ENCODE peak calls at places on chromosome 2, in nine cellular contexts. A is psoas muscle; J is stomach; P is heart left ventricle; I is CD8-positive, alpha-beta T cell; G is ovary; Z is fibroblast of lung; O is spleen; D is BE2C. F is an unnamed sample. For H3K4me1, the result is how much of the 10 kb centered on the place peaks cover.

GRCh38 chr2:58671675-58672074 is 430.6 kb upstream of the FANCL start:
- DNase-seq in I (no peak), O (no peak), G (no peak), P (no peak), J (no peak), Z (no peak), D (no peak), A (no peak), F (no peak)

GRCh38 chr2:12488365-12488972 is 228.3 kb upstream of the TRIB2 start:
- DNase-seq in Z (no peak), J (no peak), D (no peak), A (no peak), P (no peak), G (no peak), O (peak), I (peak), F (no peak)

GRCh38 chr2:119223521-119224390 is at the start of gene STEAP3:
- DNase-seq in I (no peak), A (peak), J (peak), Z (peak), G (peak), D (peak), O (peak), P (peak), F (peak)

GRCh38 chr2:29583104-29583503 is 338.3 kb downstream of the ALK start:
- DNase-seq in A (no peak), G (no peak), Z (peak), D (no peak), P (no peak), J (peak), I (no peak), O (no peak), F (no peak)

GRCh38 chr2:214808481-214808931 is 977 bp downstream of the BARD1 start:
- DNase-seq in G (no peak), D (no peak), P (no peak), Z (peak), I (no peak), O (no peak), J (no peak), A (no peak), F (no peak)

GRCh38 chr2:57543211-57543610 is 503.4 kb upstream of the VRK2 start:
- DNase-seq in O (no peak), P (no peak), Z (no peak), G (no peak), I (no peak), J (no peak), A (no peak), D (no peak), F (no peak)

GRCh38 chr2:231687133-231687852 is 21.0 kb upstream of the PTMA start:
- DNase-seq in I (peak), G (peak), A (peak), P (peak), D (peak), O (peak), J (peak), Z (peak), F (no peak)

GRCh38 chr2:69298261-69298660 is 88.8 kb downstream of the GFPT1 start:
- DNase-seq in A (no peak), G (no peak), J (no peak), O (no peak), I (no peak), Z (peak), D (no peak), P (no peak), F (peak)

GRCh38 chr2:239602290-239603282 is 201.8 kb upstream of the HDAC4 start:
- DNase-seq in Z (no peak), J (no peak), P (peak), O (peak), G (no peak), D (no peak), I (peak), A (peak), F (no peak)

GRCh38 chr2:23556929-23557328 is 171.9 kb downstream of the KLHL29 start:
- DNase-seq in G (no peak), D (peak), I (no peak), J (no peak), P (no peak), A (peak), O (no peak), Z (no peak), F (no peak)

GRCh38 chr2:231597014-231597611 is 4.4 kb downstream of the TEX44 start:
- DNase-seq in P (peak), A (peak), J (no peak), D (no peak), G (peak), Z (peak), O (no peak), I (no peak), F (peak)

GRCh38 chr2:43083710-43084698 is 142.4 kb downstream of the ZFP36L2 start:
- DNase-seq in Z (peak), O (no peak), I (no peak), J (no peak), G (peak), D (peak), P (peak), A (peak), F (no peak)

GRCh38 chr2:101446869-101447268 is 28.0 kb downstream of the RFX8 start:
- DNase-seq in A (no peak), D (no peak), I (no peak), G (no peak), O (no peak), J (no peak), P (no peak), Z (peak), F (no peak)

GRCh38 chr2:229275506-229275905 is 4.4 kb upstream of the PID1 start:
- DNase-seq in J (no peak), P (no peak), Z (no peak), G (no peak), D (no peak), I (no peak), O (no peak), A (no peak), F (no peak)

GRCh38 chr2:88212251-88212790 is 42.2 kb downstream of the THNSL2 start:
- DNase-seq in G (no peak), J (no peak), P (no peak), A (no peak), I (no peak), D (no peak), O (no peak), Z (peak), F (no peak)

GRCh38 chr2:205758051-205758450 is 75.8 kb downstream of the NRP2 start:
- DNase-seq in G (peak), I (no peak), A (no peak), D (no peak), O (no peak), P (no peak), J (no peak), Z (peak), F (no peak)

GRCh38 chr2:14569294-14569693 is 63.2 kb upstream of the LRATD1 start:
- DNase-seq in D (no peak), Z (no peak), G (no peak), J (no peak), P (no peak), A (no peak), O (no peak), I (no peak), F (no peak)

GRCh38 chr2:40451926-40452605 is at the start of gene SLC8A1:
- DNase-seq in O (peak), J (no peak), A (peak), P (peak), G (peak), I (no peak), D (peak), Z (peak), F (peak)

GRCh38 chr2:85668009-85668856 is at the start of gene SFTPB:
- DNase-seq in G (no peak), D (no peak), Z (no peak), J (no peak), A (no peak), P (no peak), O (no peak), I (no peak), F (no peak)

GRCh38 chr2:78118037-78118436 is 595.9 kb upstream of the LRRTM4 start:
- DNase-seq in P (no peak), G (no peak), Z (no peak), J (no peak), A (no peak), O (no peak), D (no peak), I (no peak), F (no peak)

GRCh38 chr2:24363306-24363705 is 3.0 kb upstream of the ITSN2 start:
- DNase-seq in P (no peak), D (no peak), O (no peak), Z (no peak), I (no peak), A (no peak), G (no peak), J (no peak), F (no peak)

GRCh38 chr2:41869542-41870256 is 178.1 kb upstream of the PKDCC start:
- DNase-seq in J (peak), O (peak), I (peak), D (peak), A (peak), G (peak), P (peak), Z (peak), F (peak)

GRCh38 chr2:238941262-238941792 is 93.4 kb downstream of the TWIST2 start:
- DNase-seq in P (no peak), J (no peak), G (no peak), O (peak), I (no peak), A (no peak), Z (no peak), D (no peak), F (peak)

GRCh38 chr2:9703085-9703641 is 72.4 kb upstream of the YWHAQ start:
- DNase-seq in D (no peak), Z (peak), P (peak), J (no peak), O (no peak), G (no peak), I (peak), A (peak), F (peak)

GRCh38 chr2:165440367-165440766 is 29.1 kb upstream of the CSRNP3 start:
- DNase-seq in A (no peak), G (peak), I (no peak), D (no peak), J (no peak), P (no peak), O (no peak), Z (peak), F (no peak)

GRCh38 chr2:125566422-125566821 is 1089.5 kb upstream of the GYPC start:
- DNase-seq in I (no peak), J (no peak), P (no peak), A (no peak), G (no peak), D (no peak), Z (no peak), O (no peak), F (no peak)

GRCh38 chr2:122514451-122514996 is 759.1 kb downstream of the TSN start:
- DNase-seq in Z (peak), I (no peak), O (no peak), G (no peak), P (no peak), J (no peak), D (no peak), A (no peak), F (no peak)

GRCh38 chr2:101125374-101125773 is 25.8 kb downstream of the TBC1D8 start:
- DNase-seq in O (no peak), Z (peak), D (no peak), J (no peak), G (no peak), P (no peak), A (no peak), I (no peak), F (no peak)

GRCh38 chr2:2703127-2703526 is 372.1 kb upstream of the MYT1L start:
- DNase-seq in I (no peak), P (no peak), D (no peak), J (no peak), A (no peak), G (no peak), O (no peak), Z (no peak), F (no peak)

GRCh38 chr2:119234021-119235019 is 10.7 kb downstream of the STEAP3 start:
- DNase-seq in I (no peak), O (no peak), P (no peak), A (no peak), G (no peak), D (peak), Z (peak), J (no peak), F (no peak)

GRCh38 chr2:52608030-52608429 is 1159.6 kb upstream of the CHAC2 start:
- DNase-seq in P (no peak), O (no peak), G (no peak), A (no peak), Z (no peak), D (no peak), I (no peak), J (no peak), F (no peak)

GRCh38 chr2:52611757-52612156 is 1155.8 kb upstream of the CHAC2 start:
- DNase-seq in J (no peak), I (no peak), O (no peak), A (no peak), Z (no peak), P (no peak), G (no peak), D (no peak), F (no peak)

GRCh38 chr2:52613064-52613463 is 1154.5 kb upstream of the CHAC2 start:
- DNase-seq in D (no peak), P (no peak), J (no peak), A (no peak), G (no peak), I (no peak), Z (peak), O (no peak), F (no peak)
- TF ChIP-seq CTCF in D (peak), P (no peak), J (no peak), A (peak), G (no peak), I (no peak), Z (no peak), O (no peak), F (no peak)

GRCh38 chr2:54593249-54593648 is 130.2 kb upstream of the EML6 start:
- DNase-seq in Z (no peak), I (no peak), D (no peak), A (no peak), G (no peak), P (no peak), O (no peak), J (no peak), F (no peak)
- H3K4me1 ChIP-seq in Z (under half), I (half or more), D (under half), A (under half), G (under half), P (half or more), O (half or more), J (half or more), F (under half)

GRCh38 chr2:97743913-97744312 is 30.5 kb downstream of the ZAP70 start:
- DNase-seq in D (no peak), Z (no peak), G (no peak), P (no peak), J (no peak), A (no peak), I (no peak), O (no peak), F (no peak)
- TF ChIP-seq CTCF in D (no peak), Z (no peak), G (no peak), P (no peak), J (no peak), A (no peak), I (no peak), O (no peak), F (no peak)

GRCh38 chr2:216055661-216056060 is 25.9 kb downstream of the PECR start:
- DNase-seq in P (no peak), J (no peak), D (no peak), I (no peak), O (no peak), A (no peak), Z (no peak), G (no peak), F (no peak)
- H3K4me1 ChIP-seq in P (under half), J (under half), D (under half), I (under half), O (under half), A (under half), Z (under half), G (under half), F (under half)

DNA sequence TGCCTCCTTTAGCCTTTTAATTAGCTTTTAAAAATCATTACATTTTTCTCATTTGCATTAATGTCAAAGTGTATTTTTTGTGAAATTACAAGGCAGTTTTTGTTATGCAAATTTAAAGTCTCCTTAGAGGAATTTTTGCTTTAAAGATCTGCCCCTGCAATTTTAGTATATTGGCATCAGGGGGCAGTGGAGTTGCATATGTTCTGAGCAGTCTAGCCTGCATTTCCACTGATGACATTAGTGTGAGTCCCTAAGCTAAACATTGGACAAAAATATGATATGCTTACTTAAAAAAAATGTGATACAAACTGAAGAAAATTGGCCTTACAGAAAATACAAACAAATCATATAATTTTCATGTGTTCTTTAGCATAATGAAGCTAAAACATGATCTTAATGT is 426.5 kb downstream of the SLC4A3 start:
- DNase-seq in P (no peak), A (no peak), J (no peak), G (no peak), I (no peak), O (no peak), D (no peak), Z (peak), F (no peak)
- TF ChIP-seq CTCF in P (no peak), A (no peak), J (no peak), G (no peak), I (no peak), O (no peak), D (peak), Z (peak), F (no peak)

DNA sequence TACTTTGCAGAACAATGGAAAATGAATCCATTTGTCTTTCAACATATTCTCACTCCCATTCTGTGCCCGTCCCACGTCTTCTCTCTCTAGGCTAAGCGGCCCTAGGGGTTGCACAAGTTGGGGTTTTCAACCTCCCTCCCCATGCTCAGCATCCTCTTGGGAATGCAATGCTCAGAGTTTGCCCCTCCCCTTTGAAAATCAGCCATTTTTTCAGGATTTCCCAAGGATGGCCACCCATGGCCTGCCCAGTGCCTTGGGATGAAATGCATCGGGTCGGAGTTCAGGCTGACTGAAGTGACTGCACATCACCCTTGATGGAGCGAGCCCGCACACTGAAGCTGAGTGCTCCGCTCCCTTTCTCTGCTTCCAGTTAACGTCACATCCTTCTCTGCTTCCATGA is 87.9 kb downstream of the TNS1 start:
- DNase-seq in D (no peak), I (no peak), G (no peak), J (no peak), P (no peak), Z (no peak), O (no peak), A (peak), F (no peak)
- H3K4me1 ChIP-seq in D (under half), I (under half), G (half or more), J (half or more), P (half or more), Z (half or more), O (half or more), A (half or more), F (half or more)

GRCh38 chr2:236610991-236611821 is 41.6 kb downstream of the ACKR3 start:
- DNase-seq in I (no peak), J (no peak), A (no peak), D (no peak), P (no peak), G (no peak), Z (no peak), O (no peak), F (no peak)

GRCh38 chr2:236612737-236613136 is 43.1 kb downstream of the ACKR3 start:
- DNase-seq in I (no peak), Z (no peak), D (no peak), J (no peak), P (no peak), O (peak), G (no peak), A (no peak), F (no peak)

GRCh38 chr2:236616031-236616430 is 46.4 kb downstream of the ACKR3 start:
- DNase-seq in O (no peak), G (no peak), D (no peak), A (no peak), P (no peak), I (no peak), J (no peak), Z (no peak), F (no peak)

GRCh38 chr2:236614566-236614965 is 44.9 kb downstream of the ACKR3 start:
- DNase-seq in O (peak), D (no peak), I (no peak), P (no peak), G (no peak), Z (no peak), J (no peak), A (no peak), F (no peak)

GRCh38 chr2:236613607-236614006 is 44.0 kb downstream of the ACKR3 start:
- DNase-seq in J (no peak), O (peak), D (no peak), Z (no peak), P (no peak), A (no peak), I (no peak), G (no peak), F (no peak)
- TF ChIP-seq CTCF in J (no peak), O (no peak), D (no peak), Z (no peak), P (no peak), A (no peak), I (no peak), G (no peak), F (no peak)

DNA sequence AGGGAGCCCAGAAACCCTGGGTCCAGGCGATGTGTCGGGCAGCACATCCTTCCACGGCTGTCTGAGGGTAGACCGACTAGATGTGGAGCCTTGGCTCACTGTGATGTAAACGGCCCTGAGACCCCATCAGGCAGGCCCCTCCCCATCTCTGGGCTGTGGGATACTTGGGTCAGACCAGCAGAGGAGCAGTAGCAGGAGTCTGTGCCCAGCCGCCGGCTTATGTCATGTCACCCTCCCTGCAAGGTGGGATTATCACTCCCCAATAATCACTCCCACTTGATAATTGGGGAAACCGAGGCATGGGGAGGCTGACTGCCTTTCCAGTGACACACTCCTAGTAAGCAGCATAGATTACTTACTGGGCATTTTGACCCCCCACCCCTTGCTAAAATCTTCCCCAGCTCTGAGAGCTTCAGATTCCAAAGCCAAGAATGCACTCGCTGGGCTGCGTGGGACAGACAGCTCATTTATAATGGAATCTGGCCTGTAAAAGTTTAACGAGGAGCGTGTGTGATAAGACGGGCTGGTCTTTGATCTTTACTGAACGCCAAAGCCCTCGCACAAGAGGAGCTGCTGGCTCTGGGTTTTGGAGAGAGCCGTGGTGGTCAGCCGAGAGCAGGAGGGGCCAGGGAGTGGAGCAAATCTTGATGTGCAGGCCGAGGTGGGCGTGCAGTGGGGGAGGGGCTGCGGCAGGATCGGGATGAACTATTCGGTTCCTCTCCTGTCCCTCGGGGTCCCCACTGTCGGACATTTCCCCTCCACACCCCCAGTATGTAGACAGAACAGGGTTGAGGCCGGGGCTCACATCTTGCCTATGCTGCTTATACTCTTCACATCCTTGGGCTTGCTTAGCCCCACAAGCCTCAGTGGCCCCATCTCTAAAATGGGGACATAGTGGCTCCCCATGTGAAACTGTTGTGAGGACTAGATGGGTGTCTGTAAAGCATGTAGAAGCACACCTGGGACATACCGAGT is 200.0 kb downstream of the GLI2 start:
- DNase-seq in D (no peak), A (no peak), P (no peak), Z (no peak), I (no peak), J (peak), O (no peak), G (no peak), F (no peak)
- H3K4me1 ChIP-seq in D (under half), A (half or more), P (under half), Z (half or more), I (under half), J (under half), O (under half), G (under half), F (half or more)